ENCODE peak calls at places on chromosomes 6 and 20, in nine cellular contexts. S, B, W, J, K, N, G, P and R are unnamed samples. For H3K4me1, the result is how much of the 10 kb centered on the place peaks cover.

GRCh38 chr6:139753198-139753861 is 378.9 kb upstream of the CITED2 start:
- DNase-seq in S (no peak), N (no peak), W (no peak), P (peak), G (no peak), K (no peak), B (no peak), J (no peak), R (no peak)

GRCh38 chr6:69601132-69601531 is 195.7 kb downstream of the LMBRD1 start:
- DNase-seq in P (no peak), S (no peak), J (no peak), N (no peak), B (no peak), W (no peak), G (no peak), K (no peak), R (no peak)

GRCh38 chr20:60100780-60101179 is 142.6 kb downstream of the CDH26 start:
- DNase-seq in B (no peak), W (no peak), K (no peak), G (no peak), P (no peak), S (no peak), N (no peak), J (no peak), R (no peak)

GRCh38 chr20:1941226-1941625 is 46.0 kb downstream of the SIRPA start:
- DNase-seq in N (no peak), J (no peak), B (no peak), W (no peak), P (no peak), G (no peak), S (no peak), K (peak), R (no peak)

GRCh38 chr20:46269372-46269771 is 38.9 kb downstream of the CDH22 start:
- DNase-seq in G (no peak), K (no peak), W (no peak), N (no peak), S (no peak), P (no peak), J (no peak), B (no peak), R (no peak)

GRCh38 chr20:44067650-44068081 is 119.3 kb downstream of the JPH2 start:
- DNase-seq in J (no peak), S (no peak), B (no peak), K (no peak), P (no peak), N (no peak), G (peak), W (peak), R (no peak)

GRCh38 chr6:69362209-69362608 is 434.6 kb downstream of the LMBRD1 start:
- DNase-seq in S (no peak), N (no peak), B (no peak), G (no peak), J (no peak), P (no peak), W (no peak), K (no peak), R (no peak)

GRCh38 chr20:34549291-34549928 is 9.1 kb upstream of the MAP1LC3A start:
- DNase-seq in J (no peak), S (no peak), N (no peak), P (peak), W (no peak), G (no peak), B (no peak), K (peak), R (no peak)

GRCh38 chr20:31760457-31761240 is 21.6 kb downstream of the TPX2 start:
- DNase-seq in B (no peak), W (no peak), S (no peak), J (no peak), G (no peak), K (no peak), P (peak), N (no peak), R (no peak)

GRCh38 chr6:15629487-15629886 is 33.3 kb downstream of the DTNBP1 start:
- DNase-seq in G (no peak), S (no peak), K (no peak), P (no peak), W (no peak), B (no peak), N (no peak), J (no peak), R (no peak)

GRCh38 chr6:138609801-138610430 is 110.6 kb upstream of the NHSL1 start:
- DNase-seq in N (no peak), K (no peak), P (no peak), G (no peak), W (no peak), J (no peak), B (no peak), S (no peak), R (no peak)

GRCh38 chr6:32069878-32070515 is 31.8 kb downstream of the CYP21A2 start:
- DNase-seq in P (no peak), W (no peak), K (no peak), J (no peak), S (no peak), G (no peak), B (no peak), N (no peak), R (no peak)

GRCh38 chr6:84601366-84601765 is 163.0 kb downstream of the TBX18 start:
- DNase-seq in W (no peak), G (no peak), N (no peak), B (no peak), S (no peak), K (no peak), J (no peak), P (no peak), R (no peak)

GRCh38 chr6:34001706-34002645 is 143.9 kb downstream of the GRM4 start:
- DNase-seq in N (no peak), K (no peak), S (no peak), J (no peak), W (no peak), B (no peak), G (no peak), P (no peak), R (no peak)

GRCh38 chr6:15184441-15184861 is 61.4 kb upstream of the JARID2 start:
- DNase-seq in G (no peak), S (no peak), N (no peak), B (no peak), K (no peak), P (no peak), J (no peak), W (no peak), R (no peak)

GRCh38 chr6:128337619-128338018 is 182.8 kb downstream of the PTPRK start:
- DNase-seq in N (no peak), P (no peak), B (no peak), K (no peak), W (no peak), G (no peak), S (no peak), J (no peak), R (no peak)

GRCh38 chr6:163098827-163099469 is 315.6 kb upstream of the QKI start:
- DNase-seq in S (no peak), G (no peak), P (no peak), J (no peak), N (no peak), W (no peak), K (no peak), B (no peak), R (no peak)

GRCh38 chr6:9412951-9413559 is 977.7 kb upstream of the SLC35B3 start:
- DNase-seq in P (no peak), W (no peak), N (no peak), B (no peak), J (no peak), S (no peak), G (peak), K (no peak), R (no peak)

GRCh38 chr6:121823437-121823851 is 388.0 kb downstream of the GJA1 start:
- DNase-seq in S (no peak), G (no peak), N (no peak), J (no peak), W (peak), K (no peak), P (peak), B (no peak), R (no peak)

GRCh38 chr6:113995632-113996031 is 24.7 kb upstream of the HDAC2 start:
- DNase-seq in W (peak), B (no peak), J (peak), K (peak), G (no peak), P (peak), S (peak), N (peak), R (no peak)

GRCh38 chr20:57941121-57941522 is 231.3 kb upstream of the PMEPA1 start:
- DNase-seq in S (no peak), W (no peak), P (no peak), B (no peak), K (no peak), J (no peak), G (peak), N (no peak), R (no peak)

GRCh38 chr20:59634435-59635005 is 30.2 kb downstream of the PHACTR3 start:
- DNase-seq in J (no peak), G (peak), B (no peak), S (no peak), N (no peak), P (no peak), W (peak), K (peak), R (no peak)

GRCh38 chr20:10002871-10003270 is 31.9 kb upstream of the ANKEF1 start:
- DNase-seq in K (no peak), N (no peak), S (no peak), G (no peak), W (no peak), P (no peak), B (no peak), J (no peak), R (no peak)

GRCh38 chr6:152471459-152472070 is 165.6 kb downstream of the SYNE1 start:
- DNase-seq in N (no peak), P (no peak), J (no peak), W (no peak), G (no peak), K (no peak), S (no peak), B (no peak), R (no peak)

GRCh38 chr20:32972181-32973076 is 31.8 kb downstream of the SUN5 start:
- DNase-seq in G (no peak), P (no peak), B (peak), K (no peak), J (no peak), S (no peak), W (peak), N (no peak), R (peak)

GRCh38 chr6:160010067-160010466 is 41.2 kb downstream of the IGF2R start:
- DNase-seq in P (peak), N (peak), K (no peak), S (peak), G (no peak), W (no peak), B (no peak), J (no peak), R (no peak)

GRCh38 chr20:24135786-24136185 is 147.2 kb upstream of the GGTLC1 start:
- DNase-seq in P (no peak), W (no peak), J (no peak), S (no peak), N (no peak), B (no peak), K (no peak), G (no peak), R (no peak)

GRCh38 chr6:47069156-47069555 is 27.0 kb upstream of the ADGRF1 start:
- DNase-seq in B (no peak), G (no peak), S (no peak), J (no peak), K (no peak), W (no peak), P (no peak), N (no peak), R (no peak)

GRCh38 chr6:165231581-165232276 is 77.7 kb downstream of the C6orf118 start:
- DNase-seq in B (no peak), W (peak), N (no peak), K (no peak), S (no peak), J (peak), G (no peak), P (peak), R (no peak)

GRCh38 chr6:45697605-45698004 is 318.1 kb downstream of the CLIC5 start:
- DNase-seq in B (no peak), P (peak), W (peak), G (no peak), J (no peak), S (no peak), K (no peak), N (no peak), R (no peak)

GRCh38 chr6:137291441-137291840 is 72.3 kb upstream of the IFNGR1 start:
- DNase-seq in P (no peak), S (peak), G (no peak), B (no peak), N (peak), W (no peak), K (peak), J (no peak), R (no peak)

GRCh38 chr6:2817778-2818443 is 23.8 kb downstream of the SERPINB1 start:
- DNase-seq in W (no peak), K (no peak), B (no peak), S (no peak), J (no peak), G (no peak), P (no peak), N (no peak), R (no peak)

GRCh38 chr6:134523903-134524302 is 206.0 kb upstream of the SGK1 start:
- DNase-seq in G (no peak), N (no peak), P (no peak), K (no peak), J (no peak), B (no peak), S (no peak), W (no peak), R (no peak)

GRCh38 chr20:45336530-45337366 is 11.5 kb downstream of the SDC4 start:
- DNase-seq in S (no peak), J (peak), G (peak), B (no peak), P (peak), N (no peak), W (peak), K (no peak), R (no peak)

GRCh38 chr20:61166324-61166723 is 85.7 kb upstream of the CDH4 start:
- DNase-seq in N (no peak), W (no peak), S (no peak), P (peak), J (no peak), G (no peak), B (no peak), K (no peak), R (no peak)

GRCh38 chr6:24910331-24910849 is 25.4 kb downstream of the RIPOR2 start:
- DNase-seq in W (peak), J (no peak), P (no peak), N (peak), S (no peak), G (no peak), B (no peak), K (no peak), R (no peak)

GRCh38 chr6:124480021-124480430 is 482.2 kb upstream of the RNF217 start:
- DNase-seq in K (no peak), B (no peak), W (no peak), J (no peak), N (no peak), G (no peak), P (no peak), S (no peak), R (no peak)

GRCh38 chr20:21102691-21103311 is 3.4 kb downstream of the LINC00237 start:
- DNase-seq in N (peak), S (peak), J (no peak), G (peak), B (peak), K (peak), P (peak), W (no peak), R (peak)

GRCh38 chr20:19938421-19938787 is 78.8 kb upstream of the NAA20 start:
- DNase-seq in N (no peak), S (no peak), P (no peak), W (no peak), J (no peak), G (no peak), B (no peak), K (no peak), R (no peak)
- H3K4me1 ChIP-seq in N (half or more), S (half or more), P (under half), W (under half), J (under half), G (under half), B (under half), K (under half), R (under half)

GRCh38 chr20:50848846-50849673 is 54.2 kb downstream of the BCAS4 start:
- DNase-seq in B (no peak), K (no peak), N (no peak), J (no peak), S (no peak), W (no peak), G (peak), P (no peak), R (no peak)

GRCh38 chr20:50850721-50851286 is 55.9 kb downstream of the BCAS4 start:
- DNase-seq in P (no peak), J (no peak), N (no peak), W (no peak), K (no peak), G (no peak), B (no peak), S (no peak), R (no peak)

GRCh38 chr20:50852085-50852484 is 57.2 kb downstream of the BCAS4 start:
- DNase-seq in B (no peak), J (no peak), K (no peak), P (no peak), W (no peak), S (no peak), G (no peak), N (no peak), R (no peak)

GRCh38 chr20:50845566-50846211 is 50.8 kb downstream of the BCAS4 start:
- DNase-seq in J (no peak), B (no peak), K (no peak), S (no peak), G (no peak), W (no peak), P (no peak), N (no peak), R (no peak)

GRCh38 chr20:50848341-50848808 is 53.5 kb downstream of the BCAS4 start:
- DNase-seq in S (peak), P (no peak), G (peak), J (no peak), K (peak), W (no peak), B (no peak), N (no peak), R (no peak)
- H3K4me1 ChIP-seq in S (under half), P (under half), G (under half), J (under half), K (under half), W (under half), B (under half), N (under half), R (under half)

DNA sequence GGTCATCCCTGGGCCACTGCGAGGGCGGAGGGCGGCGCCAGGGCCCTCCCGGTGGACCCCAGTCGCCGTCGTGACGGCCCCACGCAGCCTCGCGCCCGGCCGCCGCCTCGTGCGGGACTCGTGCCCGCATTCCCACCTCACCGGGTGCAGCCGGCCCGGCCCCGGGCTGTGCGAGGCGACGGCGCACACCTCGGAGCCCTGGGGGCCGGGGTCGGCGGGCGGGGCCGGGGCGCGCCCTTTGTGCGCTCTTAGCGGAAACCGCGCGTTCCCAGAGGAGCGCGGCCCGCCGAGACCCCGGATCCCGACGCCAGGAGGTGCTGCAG is 5.5 kb upstream of the DLL1 start:
- DNase-seq in N (no peak), P (no peak), K (no peak), W (peak), B (no peak), S (no peak), J (no peak), G (no peak), R (no peak)
- H3K4me1 ChIP-seq in N (under half), P (under half), K (under half), W (under half), B (under half), S (under half), J (under half), G (under half), R (under half)

DNA sequence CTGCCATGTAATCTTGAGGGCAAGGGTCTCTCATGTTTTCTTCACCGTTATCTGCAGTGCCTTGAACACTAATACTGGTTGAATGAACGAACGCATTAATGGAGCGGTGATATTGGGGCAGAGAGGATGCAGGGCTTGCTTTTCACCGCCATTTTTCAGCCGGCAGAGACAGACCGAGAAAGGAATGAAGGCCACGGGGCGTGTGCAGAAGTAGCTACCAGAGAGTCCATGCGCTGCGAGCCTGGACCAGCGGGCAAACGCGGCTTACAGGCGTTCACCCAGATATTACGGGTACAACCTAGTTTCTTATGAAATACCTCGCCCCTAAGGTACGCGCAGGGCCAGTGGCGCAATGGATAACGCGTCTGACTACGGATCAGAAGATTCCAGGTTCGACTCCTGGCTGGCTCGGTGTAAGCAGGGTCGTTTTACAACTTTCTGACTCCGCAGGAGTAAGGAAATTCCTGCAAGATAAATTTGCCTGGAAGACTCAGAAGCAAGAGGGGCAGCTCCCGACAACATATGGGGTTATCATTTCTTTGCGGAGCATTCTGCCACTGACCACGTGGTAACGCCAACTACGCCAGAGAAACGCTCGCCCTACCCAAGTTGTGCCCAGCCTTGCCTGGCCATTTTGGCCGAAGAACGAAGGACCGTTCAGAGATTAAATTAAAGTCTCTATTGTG is 863 bp upstream of the HMGN4 start:
- DNase-seq in G (peak), J (no peak), B (peak), S (peak), N (peak), P (peak), K (peak), W (peak), R (peak)
- H3K4me1 ChIP-seq in G (under half), J (under half), B (under half), S (half or more), N (half or more), P (under half), K (under half), W (under half), R (under half)

GRCh38 chr6:11207199-11207968 is 25.1 kb downstream of the NEDD9 start:
- DNase-seq in S (peak), B (no peak), J (peak), G (peak), K (peak), N (peak), W (peak), P (peak), R (no peak)
- H3K4me1 ChIP-seq in S (half or more), B (under half), J (half or more), G (under half), K (under half), N (half or more), W (under half), P (under half), R (under half)

GRCh38 chr6:170156448-170157375 is 134.2 kb downstream of the DLL1 start:
- DNase-seq in G (no peak), P (no peak), W (no peak), N (peak), B (no peak), S (no peak), J (no peak), K (no peak), R (no peak)
- H3K4me1 ChIP-seq in G (under half), P (under half), W (under half), N (under half), B (under half), S (under half), J (under half), K (under half), R (under half)